ENCODE peak calls at places on chromosomes 13 and 19, in seven cellular contexts. N is GM12878, Y is lung, G is LNCaP clone FGC, C is WERI-Rb-1, X is transverse colon, O is ovary. H is an unnamed sample.

GRCh38 chr19:48495391-48495790 is 16.2 kb downstream of the LMTK3 start:
- DNase-seq in N (no peak), Y (no peak), G (no peak), C (no peak), X (no peak), O (no peak), H (no peak)

GRCh38 chr19:1261863-1262686 is 7.1 kb upstream of the CIRBP start:
- DNase-seq in N (no peak), Y (peak), G (peak), C (no peak), X (peak), O (peak), H (no peak)

GRCh38 chr19:45558399-45558878 is 26.2 kb downstream of the OPA3 start:
- DNase-seq in N (no peak), Y (peak), G (no peak), C (peak), X (peak), O (no peak), H (peak)

GRCh38 chr19:17505218-17505617 is 6.2 kb upstream of the PGLS start:
- DNase-seq in N (no peak), Y (no peak), G (no peak), C (no peak), X (no peak), O (no peak), H (no peak)

GRCh38 chr19:49507803-49508494 is 4.5 kb upstream of the FCGRT start:
- DNase-seq in N (no peak), Y (no peak), G (no peak), C (peak), X (no peak), O (no peak), H (no peak)

GRCh38 chr19:2983351-2984195 is 6.2 kb downstream of the TLE6 start:
- DNase-seq in N (no peak), Y (no peak), G (no peak), C (peak), X (peak), O (peak), H (no peak)

GRCh38 chr13:51793570-51794273 is 10.2 kb downstream of the DHRS12 start:
- DNase-seq in N (peak), Y (no peak), G (no peak), C (no peak), X (no peak), O (no peak), H (no peak)

GRCh38 chr13:25286308-25286968 is 850 bp downstream of the MTMR6 start:
- DNase-seq in N (no peak), Y (no peak), G (no peak), C (no peak), X (peak), O (no peak), H (peak)

GRCh38 chr19:36497001-36497400 is 7.6 kb upstream of the ZNF566 start:
- DNase-seq in N (no peak), Y (no peak), G (no peak), C (no peak), X (no peak), O (no peak), H (no peak)

GRCh38 chr13:24630121-24630520 is 50.1 kb upstream of the ATP12A start:
- DNase-seq in N (no peak), Y (no peak), G (no peak), C (peak), X (no peak), O (no peak), H (no peak)

GRCh38 chr13:48579167-48579918 is 46.5 kb upstream of the RCBTB2 start:
- DNase-seq in N (peak), Y (no peak), G (no peak), C (no peak), X (peak), O (no peak), H (peak)

GRCh38 chr13:35472308-35473008 is 4.0 kb downstream of the MAB21L1 start:
- DNase-seq in N (no peak), Y (no peak), G (no peak), C (peak), X (no peak), O (no peak), H (no peak)

GRCh38 chr13:20182231-20182846 is 10.4 kb downstream of the GJB2 start:
- DNase-seq in N (peak), Y (peak), G (no peak), C (peak), X (no peak), O (no peak), H (peak)

GRCh38 chr19:1942078-1942933 is 1.3 kb downstream of the CSNK1G2 start:
- DNase-seq in N (peak), Y (peak), G (peak), C (peak), X (peak), O (peak), H (no peak)

GRCh38 chr13:30835442-30835841 is 70.6 kb upstream of the MEDAG start:
- DNase-seq in N (no peak), Y (no peak), G (peak), C (no peak), X (peak), O (peak), H (no peak)

GRCh38 chr13:57739791-57740190 is 108.2 kb downstream of the PCDH17 start:
- DNase-seq in N (no peak), Y (no peak), G (no peak), C (no peak), X (no peak), O (no peak), H (no peak)

GRCh38 chr19:10007811-10008211 is 2.5 kb downstream of the COL5A3 start:
- DNase-seq in N (no peak), Y (no peak), G (no peak), C (no peak), X (no peak), O (peak), H (no peak)

GRCh38 chr13:34201050-34201913 is 383.3 kb downstream of the RFC3 start:
- DNase-seq in N (no peak), Y (no peak), G (peak), C (no peak), X (no peak), O (no peak), H (no peak)

GRCh38 chr19:45569619-45570421 is 14.8 kb downstream of the OPA3 start:
- DNase-seq in N (no peak), Y (peak), G (no peak), C (peak), X (peak), O (no peak), H (no peak)

GRCh38 chr13:49539313-49539712 is 43.6 kb downstream of the PHF11 start:
- DNase-seq in N (no peak), Y (no peak), G (no peak), C (no peak), X (no peak), O (no peak), H (no peak)

GRCh38 chr19:38059897-38060296 is 152.9 kb downstream of the SIPA1L3 start:
- DNase-seq in N (no peak), Y (no peak), G (no peak), C (no peak), X (no peak), O (no peak), H (peak)

GRCh38 chr13:35826626-35827254 is 304.4 kb downstream of the DCLK1 start:
- DNase-seq in N (no peak), Y (no peak), G (no peak), C (no peak), X (no peak), O (no peak), H (no peak)

GRCh38 chr19:30267332-30267731 is 104.9 kb upstream of the ZNF536 start:
- DNase-seq in N (no peak), Y (no peak), G (no peak), C (no peak), X (no peak), O (no peak), H (no peak)

GRCh38 chr13:94128430-94128829 is 351.1 kb downstream of the DCT start:
- DNase-seq in N (no peak), Y (no peak), G (peak), C (no peak), X (no peak), O (no peak), H (no peak)

GRCh38 chr13:31234729-31235128 is 35.0 kb downstream of the B3GLCT start:
- DNase-seq in N (no peak), Y (no peak), G (no peak), C (no peak), X (no peak), O (no peak), H (no peak)

GRCh38 chr13:39485314-39485700 is 117.7 kb downstream of the LHFPL6 start:
- DNase-seq in N (no peak), Y (no peak), G (no peak), C (no peak), X (no peak), O (no peak), H (no peak)

GRCh38 chr19:29685326-29685725 is 20.1 kb downstream of the PLEKHF1 start:
- DNase-seq in N (no peak), Y (no peak), G (peak), C (no peak), X (no peak), O (no peak), H (no peak)

GRCh38 chr19:37902668-37903067 is 3.7 kb downstream of the WDR87 start:
- DNase-seq in N (no peak), Y (peak), G (peak), C (peak), X (peak), O (peak), H (no peak)

GRCh38 chr19:58261968-58262921 is 16.5 kb upstream of the ZNF8 start:
- DNase-seq in N (no peak), Y (no peak), G (no peak), C (no peak), X (no peak), O (no peak), H (no peak)

GRCh38 chr19:49064768-49065611 is at the start of gene NTF4:
- DNase-seq in N (no peak), Y (no peak), G (no peak), C (peak), X (no peak), O (peak), H (no peak)

GRCh38 chr13:87680298-87680697 is 9.1 kb downstream of the SLITRK5 start:
- DNase-seq in N (no peak), Y (no peak), G (peak), C (peak), X (no peak), O (no peak), H (no peak)

DNA sequence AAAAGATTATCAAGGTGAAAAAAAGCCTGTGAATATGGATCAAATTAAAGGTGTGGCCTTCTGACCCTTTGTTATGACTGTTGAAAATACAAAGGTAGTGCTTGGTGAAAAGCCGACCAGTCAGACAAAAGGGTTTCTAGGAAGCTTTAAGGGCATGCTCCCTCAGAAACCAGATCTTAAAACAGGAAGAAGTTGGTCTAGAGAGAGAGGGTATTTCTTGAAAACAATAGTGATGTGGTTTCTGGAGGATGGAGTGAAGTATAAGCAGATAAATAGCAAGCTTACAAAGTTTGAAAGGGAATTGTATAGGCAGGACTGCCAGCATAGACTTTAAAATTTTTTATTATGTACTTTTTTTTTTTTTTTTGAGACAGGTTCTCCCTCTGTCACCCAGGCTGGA is 5.0 kb upstream of the EID2 start:
- DNase-seq in N (no peak), Y (no peak), G (no peak), C (no peak), X (no peak), O (no peak), H (no peak)
- TF ChIP-seq CTCF in N (no peak), Y (no peak), G (no peak), C (no peak), X (no peak), O (no peak), H (no peak)

GRCh38 chr13:113043001-113043630 is 62.5 kb upstream of the F7 start:
- DNase-seq in N (no peak), Y (no peak), G (no peak), C (no peak), X (no peak), O (no peak), H (no peak)
- H3K4me3 ChIP-seq in N (no peak), Y (no peak), G (no peak), C (no peak), X (no peak), O (no peak), H (no peak)

GRCh38 chr19:6022570-6023049 is 44.7 kb upstream of the RANBP3 start:
- DNase-seq in N (no peak), Y (no peak), G (no peak), C (no peak), X (no peak), O (no peak), H (no peak)
- TF ChIP-seq CTCF in N (no peak), Y (no peak), G (no peak), C (no peak), X (peak), O (no peak), H (no peak)

GRCh38 chr19:47256688-47257410 is 524 bp downstream of the CCDC9 start:
- DNase-seq in N (peak), Y (peak), G (peak), C (peak), X (peak), O (peak), H (peak)
- H3K4me3 ChIP-seq in N (peak), Y (peak), G (peak), C (peak), X (peak), O (peak), H (peak)

GRCh38 chr19:51339687-51340656 is 2.0 kb downstream of the VSIG10L start:
- DNase-seq in N (peak), Y (peak), G (peak), C (peak), X (peak), O (peak), H (peak)
- TF ChIP-seq CTCF in N (peak), Y (no peak), G (peak), C (peak), X (peak), O (peak), H (peak)

H was measured in GM12864.